ENCODE peak calls at places on chromosomes 11 and 22, in nine cellular contexts. S is aorta; T is keratinocyte; P is A549; L is kidney; J is effector memory CD4-positive, alpha-beta T cell; K is neuronal stem cell; U is tibial artery; Y is uterus. G is an unnamed sample.

GRCh38 chr11:830295-831131 is 2.2 kb upstream of the CD151 start:
- DNase-seq in J (peak; percentile 42), Y (peak; percentile 73), P (no peak), T (no peak), L (peak; percentile 93), K (no peak), U (peak; percentile 91), S (peak; percentile 88), G (peak; percentile 93)

GRCh38 chr11:1852885-1853284 is at the start of gene LSP1:
- DNase-seq in U (no peak), P (no peak), T (no peak), J (peak; percentile 79), S (peak; percentile 77), K (no peak), Y (no peak), L (peak; percentile 82), G (peak; percentile 95)

GRCh38 chr22:27719535-27720227 is 81.9 kb downstream of the MN1 start:
- DNase-seq in S (no peak), L (no peak), T (peak; percentile 100), K (no peak), U (no peak), J (no peak), P (no peak), Y (no peak), G (peak; percentile 48)

GRCh38 chr11:16843307-16843706 is 104.9 kb downstream of the C11orf58 start:
- DNase-seq in S (no peak), L (no peak), J (no peak), Y (no peak), T (no peak), K (no peak), P (no peak), U (no peak), G (no peak)

GRCh38 chr11:22703040-22703439 is 36.6 kb downstream of the GAS2 start:
- DNase-seq in Y (no peak), S (no peak), T (peak; percentile 61), P (peak; percentile 3), U (no peak), K (no peak), J (no peak), L (no peak), G (no peak)

GRCh38 chr11:114348200-114349191 is 51.8 kb downstream of the C11orf71 start:
- DNase-seq in J (no peak), S (no peak), P (no peak), Y (peak; percentile 51), U (no peak), L (no peak), K (peak; percentile 35), T (peak; percentile 44), G (no peak)

GRCh38 chr22:50269573-50270301 is 443 bp downstream of the MAPK11 start:
- DNase-seq in U (no peak), P (no peak), Y (peak; percentile 60), K (no peak), J (peak; percentile 25), T (no peak), L (no peak), S (no peak), G (peak; percentile 86)

GRCh38 chr11:35477871-35478270 is 47.5 kb downstream of the PAMR1 start:
- DNase-seq in K (no peak), U (no peak), T (no peak), J (no peak), L (no peak), P (no peak), S (no peak), Y (no peak), G (no peak)

GRCh38 chr11:62137276-62137861 is 13.6 kb downstream of the INCENP start:
- DNase-seq in K (no peak), S (no peak), Y (no peak), J (no peak), P (no peak), L (no peak), T (no peak), U (peak; percentile 40), G (no peak)

DNA sequence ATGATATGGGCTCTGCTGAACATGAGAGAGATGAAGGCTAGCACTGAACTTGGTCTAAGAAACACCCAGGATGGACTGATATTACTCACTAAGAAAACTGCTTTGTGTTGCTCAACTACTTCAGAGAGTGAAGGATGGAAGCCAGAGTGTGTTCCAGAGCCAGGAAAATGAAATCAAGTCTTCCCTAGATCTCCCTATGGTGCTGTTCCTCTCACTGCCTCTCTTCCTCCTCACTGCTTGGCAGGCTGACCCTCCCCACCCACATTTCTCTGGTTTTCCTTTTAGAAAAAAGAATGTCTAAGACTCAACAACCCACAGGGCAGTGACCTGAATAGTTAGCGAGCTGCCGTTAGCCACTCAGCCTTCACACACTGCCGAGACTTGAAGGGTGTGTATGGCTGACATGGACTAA is 65.6 kb downstream of the CCDC81 start:
- DNase-seq in Y (peak; percentile 32), P (no peak), U (peak; percentile 80), T (no peak), J (no peak), S (peak; percentile 78), L (no peak), K (no peak), G (no peak)
- H3K27ac ChIP-seq in Y (peak overlapping the region; percentile 31), P (no peak overlapping the region), U (peak overlapping the region; percentile 71), T (no peak overlapping the region), J (no peak overlapping the region), S (no peak overlapping the region), L (no peak overlapping the region), K (no peak overlapping the region), G (peak overlapping the region; percentile 13)

DNA sequence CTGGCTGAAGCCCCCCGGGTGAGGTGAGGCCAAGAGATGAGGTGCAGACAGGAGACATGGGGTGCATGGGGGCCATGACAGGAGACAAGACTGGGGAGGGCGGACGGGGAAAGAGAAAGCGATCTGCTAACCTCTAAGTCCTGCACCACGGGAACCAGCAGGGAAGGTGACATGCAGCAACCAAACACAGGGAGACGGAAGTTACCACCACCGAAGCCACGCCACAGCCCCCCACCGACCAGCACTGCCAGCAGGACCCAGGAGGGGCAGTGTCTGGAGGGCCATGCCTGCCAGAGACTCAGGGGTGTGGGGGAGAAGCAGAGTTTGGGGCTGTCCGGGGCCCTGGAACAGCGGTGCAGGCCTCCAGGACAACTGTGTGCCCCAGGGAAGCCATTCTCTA is 14.1 kb upstream of the RASL10A start:
- DNase-seq in S (no peak), Y (no peak), U (no peak), P (no peak), K (no peak), J (no peak), T (no peak), L (no peak), G (no peak)
- H3K27ac ChIP-seq in S (no peak overlapping the region), Y (no peak overlapping the region), U (no peak overlapping the region), P (no peak overlapping the region), K (no peak overlapping the region), J (no peak overlapping the region), T (no peak overlapping the region), L (no peak overlapping the region), G (no peak overlapping the region)

GRCh38 chr11:12818333-12819015 is 144.3 kb downstream of the TEAD1 start:
- DNase-seq in T (no peak), S (no peak), J (no peak), L (no peak), K (no peak), P (no peak), U (no peak), Y (no peak), G (no peak)
- H3K27ac ChIP-seq in T (peak overlapping the region; percentile 18), S (no peak overlapping the region), J (no peak overlapping the region), L (no peak overlapping the region), K (no peak overlapping the region), P (no peak overlapping the region), U (no peak overlapping the region), Y (no peak overlapping the region), G (no peak overlapping the region)

GRCh38 chr11:68593441-68593840 is 90.9 kb upstream of the GAL start:
- DNase-seq in K (no peak), J (no peak), T (no peak), S (no peak), P (no peak), Y (no peak), U (no peak), L (no peak), G (no peak)

GRCh38 chr11:68591719-68592118 is 92.6 kb upstream of the GAL start:
- DNase-seq in U (no peak), P (no peak), J (no peak), T (no peak), L (no peak), S (no peak), Y (no peak), K (no peak), G (no peak)

GRCh38 chr11:68598816-68599653 is 85.3 kb upstream of the GAL start:
- DNase-seq in T (no peak), L (no peak), J (no peak), S (no peak), Y (no peak), P (no peak), U (no peak), K (no peak), G (no peak)

GRCh38 chr11:68594123-68594522 is 90.2 kb upstream of the GAL start:
- DNase-seq in P (no peak), K (no peak), U (no peak), L (no peak), Y (no peak), J (no peak), T (no peak), S (no peak), G (no peak)

GRCh38 chr11:68596231-68596630 is 88.1 kb upstream of the GAL start:
- DNase-seq in S (no peak), U (no peak), K (no peak), T (no peak), P (no peak), J (no peak), Y (no peak), L (no peak), G (no peak)
- H3K27ac ChIP-seq in S (no peak overlapping the region), U (no peak overlapping the region), K (no peak overlapping the region), T (no peak overlapping the region), P (no peak overlapping the region), J (no peak overlapping the region), Y (no peak overlapping the region), L (no peak overlapping the region), G (no peak overlapping the region)

GRCh38 chr22:25747245-25747944 is 5.4 kb downstream of the MYO18B start:
- DNase-seq in Y (peak; percentile 26), S (peak; percentile 91), T (no peak), L (peak; percentile 77), P (peak; percentile 49), K (no peak), U (peak; percentile 93), J (no peak), G (no peak)

GRCh38 chr22:25748140-25748539 is 6.2 kb downstream of the MYO18B start:
- DNase-seq in P (no peak), J (no peak), T (no peak), S (no peak), K (no peak), L (no peak), Y (no peak), U (no peak), G (no peak)

GRCh38 chr22:25744694-25745093 is 2.7 kb downstream of the MYO18B start:
- DNase-seq in Y (no peak), U (no peak), J (no peak), L (no peak), P (no peak), T (no peak), S (no peak), K (no peak), G (no peak)

GRCh38 chr22:25745341-25746011 is 3.5 kb downstream of the MYO18B start:
- DNase-seq in J (no peak), T (no peak), Y (no peak), K (no peak), S (no peak), L (no peak), P (no peak), U (no peak), G (no peak)

DNA sequence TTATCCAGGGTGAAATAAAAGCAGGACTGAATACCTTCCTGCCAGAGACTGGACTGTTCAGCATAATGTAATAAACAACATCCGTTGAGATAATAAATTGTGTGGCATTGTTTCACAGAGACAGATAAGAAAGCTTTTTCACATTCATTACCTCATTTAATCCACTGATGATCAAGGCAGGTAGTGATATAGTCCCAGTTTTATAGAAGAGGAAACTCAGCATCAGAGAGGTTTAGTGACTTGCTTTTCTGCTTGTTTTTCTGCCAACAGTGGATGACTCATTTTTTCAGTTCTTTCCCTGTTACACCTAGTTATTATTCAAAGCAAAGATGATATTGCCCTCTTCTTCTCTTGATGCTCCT is 4.0 kb downstream of the MYO18B start:
- DNase-seq in U (no peak), S (no peak), J (no peak), K (no peak), L (no peak), Y (no peak), P (no peak), T (no peak), G (no peak)
- H3K27ac ChIP-seq in U (no peak overlapping the region), S (peak overlapping the region; percentile 64), J (no peak overlapping the region), K (no peak overlapping the region), L (no peak overlapping the region), Y (no peak overlapping the region), P (peak overlapping the region; percentile 41), T (no peak overlapping the region), G (no peak overlapping the region)